ENCODE peak calls at places on chromosomes 13 and 19, in seven cellular contexts. G is H1, C is GM12878, U is HCT116, Z is HepG2, W is SK-N-SH, K is K562. N is an unnamed sample.

GRCh38 chr19:7494416-7495098 is 5.7 kb upstream of the PEX11G start:
- DNase-seq in G (no peak), C (no peak), U (no peak), Z (peak), W (peak), K (peak), N (peak)

GRCh38 chr13:50684366-50684765 is 159.1 kb downstream of the DLEU7 start:
- DNase-seq in G (no peak), C (no peak), U (no peak), Z (no peak), W (no peak), K (no peak), N (no peak)

GRCh38 chr19:45152504-45153338 is 8.1 kb downstream of the NKPD1 start:
- DNase-seq in G (peak), C (no peak), U (no peak), Z (no peak), W (peak), K (no peak), N (no peak)

GRCh38 chr19:23787106-23787505 is 28.4 kb upstream of the ZNF681 start:
- DNase-seq in G (no peak), C (no peak), U (no peak), Z (no peak), W (no peak), K (no peak), N (no peak)

GRCh38 chr13:59691501-59692066 is 472.1 kb downstream of the DIAPH3 start:
- DNase-seq in G (no peak), C (no peak), U (no peak), Z (peak), W (no peak), K (no peak), N (no peak)

GRCh38 chr19:15424692-15425272 is 6.0 kb upstream of the AKAP8L start:
- DNase-seq in G (no peak), C (no peak), U (no peak), Z (no peak), W (no peak), K (no peak), N (no peak)

GRCh38 chr13:114339779-114340534 is 25.7 kb downstream of the CHAMP1 start:
- DNase-seq in G (no peak), C (no peak), U (peak), Z (peak), W (peak), K (no peak), N (peak)

GRCh38 chr19:51760811-51761356 is at the start of gene FPR2:
- DNase-seq in G (no peak), C (no peak), U (no peak), Z (no peak), W (no peak), K (no peak), N (no peak)

GRCh38 chr19:35843676-35844481 is 8.4 kb downstream of the NPHS1 start:
- DNase-seq in G (peak), C (no peak), U (peak), Z (no peak), W (peak), K (peak), N (no peak)

GRCh38 chr19:55418185-55418584 is 10.6 kb upstream of the UBE2S start:
- DNase-seq in G (peak), C (no peak), U (peak), Z (peak), W (peak), K (peak), N (peak)

GRCh38 chr13:82963466-82963865 is 918.8 kb downstream of the SLITRK1 start:
- DNase-seq in G (no peak), C (no peak), U (no peak), Z (no peak), W (no peak), K (no peak), N (no peak)

GRCh38 chr13:79659161-79659560 is 178.2 kb downstream of the NDFIP2 start:
- DNase-seq in G (no peak), C (no peak), U (no peak), Z (no peak), W (peak), K (no peak), N (no peak)

GRCh38 chr13:99119686-99120085 is 81.0 kb upstream of the UBAC2 start:
- DNase-seq in G (no peak), C (no peak), U (no peak), Z (no peak), W (no peak), K (no peak), N (no peak)
- TF ChIP-seq JUND in G (no peak), C (no peak), U (no peak), Z (no peak), W (no peak), K (no peak), N (no peak)

DNA sequence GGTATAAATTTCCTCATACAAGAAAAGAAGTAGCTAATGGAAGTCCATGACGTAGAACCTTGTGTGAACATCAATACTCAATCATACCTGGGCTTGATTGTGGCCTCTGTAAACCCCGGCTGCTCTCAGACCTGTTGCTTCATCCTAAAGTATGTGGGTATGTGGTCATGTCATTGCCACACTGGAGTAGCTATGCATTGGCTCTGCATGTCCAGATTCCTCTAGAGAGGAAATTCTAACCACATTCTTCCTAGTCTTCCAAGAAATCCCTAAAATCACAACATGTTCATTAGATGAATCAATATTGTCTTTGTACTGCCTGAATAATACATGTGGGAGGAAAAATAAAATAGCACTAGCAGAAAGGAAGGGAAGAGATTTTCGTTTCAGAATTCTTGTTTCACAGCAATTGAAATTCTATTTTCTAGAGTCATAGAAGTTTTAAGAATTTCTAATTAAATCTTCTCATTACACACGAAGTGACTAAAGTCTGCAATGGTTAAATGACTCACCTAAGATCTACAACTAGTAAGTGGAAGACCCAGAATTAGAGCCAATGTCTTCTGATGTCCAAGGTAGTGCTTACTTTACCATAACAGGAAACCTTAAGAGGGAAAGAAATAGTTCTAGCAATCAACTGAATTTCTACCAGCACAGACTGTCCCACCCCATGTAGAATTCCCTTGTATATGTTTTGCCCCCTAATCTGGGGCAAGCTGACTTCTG is 28.0 kb downstream of the RXFP2 start:
- DNase-seq in G (no peak), C (no peak), U (no peak), Z (no peak), W (no peak), K (no peak), N (no peak)
- TF ChIP-seq JUND in G (no peak), C (no peak), U (no peak), Z (no peak), W (peak), K (no peak), N (no peak)

GRCh38 chr13:112671359-112671758 is 18.5 kb upstream of the ATP11A start:
- DNase-seq in G (no peak), C (no peak), U (no peak), Z (no peak), W (no peak), K (no peak), N (no peak)

GRCh38 chr13:112672651-112673284 is 17.1 kb upstream of the ATP11A start:
- DNase-seq in G (no peak), C (no peak), U (no peak), Z (no peak), W (no peak), K (no peak), N (no peak)

GRCh38 chr13:112668924-112669323 is 20.9 kb upstream of the ATP11A start:
- DNase-seq in G (no peak), C (no peak), U (no peak), Z (no peak), W (no peak), K (no peak), N (no peak)

GRCh38 chr13:112670118-112670517 is 19.7 kb upstream of the ATP11A start:
- DNase-seq in G (no peak), C (no peak), U (no peak), Z (peak), W (no peak), K (no peak), N (no peak)

DNA sequence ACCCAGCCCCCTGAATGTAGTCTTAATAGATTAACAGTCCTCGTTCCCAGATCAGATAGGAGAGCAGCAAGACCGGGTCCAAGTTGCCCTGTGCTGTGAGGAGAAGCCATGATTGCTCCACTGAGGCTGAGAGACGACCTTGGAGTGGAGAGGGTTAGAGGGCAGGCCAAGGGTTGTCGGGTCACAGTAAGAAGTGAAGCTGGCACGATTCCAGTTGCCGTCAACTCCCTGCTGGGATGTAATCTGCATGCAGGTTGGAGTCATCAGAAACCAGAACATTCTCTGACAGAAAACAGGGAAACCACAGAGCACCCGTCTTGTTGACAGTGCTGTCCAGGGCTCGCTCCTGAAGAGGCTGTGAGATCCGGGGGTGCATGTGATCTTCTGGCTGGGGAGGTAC is 19.0 kb upstream of the ATP11A start:
- DNase-seq in G (no peak), C (no peak), U (no peak), Z (no peak), W (no peak), K (no peak), N (no peak)
- TF ChIP-seq JUND in G (no peak), C (no peak), U (no peak), Z (no peak), W (no peak), K (no peak), N (no peak)

GRCh38 chr13:26133851-26134250 is 82.0 kb upstream of the SHISA2 start:
- DNase-seq in G (no peak), C (no peak), U (no peak), Z (no peak), W (no peak), K (no peak), N (no peak)

GRCh38 chr13:26132756-26133155 is 80.9 kb upstream of the SHISA2 start:
- DNase-seq in G (no peak), C (no peak), U (no peak), Z (no peak), W (no peak), K (no peak), N (peak)

GRCh38 chr13:26128676-26129075 is 76.9 kb upstream of the SHISA2 start:
- DNase-seq in G (no peak), C (no peak), U (no peak), Z (no peak), W (no peak), K (no peak), N (no peak)

DNA sequence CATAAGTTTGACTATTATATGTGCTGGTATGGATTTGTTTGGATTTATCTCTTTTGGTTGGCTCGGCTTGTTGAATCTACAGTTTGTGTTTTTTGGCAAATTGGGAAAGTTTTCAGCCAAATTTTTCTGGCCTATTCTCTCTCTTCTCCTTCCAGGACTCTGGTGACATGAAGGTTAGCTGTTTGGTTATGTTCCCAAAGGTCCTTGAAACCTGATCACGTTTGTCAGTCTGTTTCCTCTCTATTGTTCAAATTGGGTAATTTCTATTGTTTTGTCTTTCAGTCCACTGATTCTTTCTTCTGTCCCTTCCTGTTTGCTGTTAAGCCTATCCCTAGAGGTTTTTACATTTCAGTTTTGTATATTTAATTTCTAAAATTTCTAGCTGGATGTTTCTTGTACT is 81.5 kb upstream of the SHISA2 start:
- DNase-seq in G (no peak), C (no peak), U (no peak), Z (no peak), W (no peak), K (no peak), N (no peak)
- TF ChIP-seq JUND in G (no peak), C (no peak), U (no peak), Z (no peak), W (no peak), K (no peak), N (no peak)

GRCh38 chr19:40827386-40828247 is 22.6 kb downstream of the CYP2A6 start:
- DNase-seq in G (no peak), C (no peak), U (no peak), Z (no peak), W (no peak), K (no peak), N (no peak)

GRCh38 chr19:40822161-40822560 is 23.2 kb downstream of the EGLN2 start:
- DNase-seq in G (peak), C (no peak), U (no peak), Z (no peak), W (no peak), K (no peak), N (no peak)
- TF ChIP-seq JUND in G (no peak), C (no peak), U (no peak), Z (no peak), W (no peak), K (no peak), N (no peak)

DNA sequence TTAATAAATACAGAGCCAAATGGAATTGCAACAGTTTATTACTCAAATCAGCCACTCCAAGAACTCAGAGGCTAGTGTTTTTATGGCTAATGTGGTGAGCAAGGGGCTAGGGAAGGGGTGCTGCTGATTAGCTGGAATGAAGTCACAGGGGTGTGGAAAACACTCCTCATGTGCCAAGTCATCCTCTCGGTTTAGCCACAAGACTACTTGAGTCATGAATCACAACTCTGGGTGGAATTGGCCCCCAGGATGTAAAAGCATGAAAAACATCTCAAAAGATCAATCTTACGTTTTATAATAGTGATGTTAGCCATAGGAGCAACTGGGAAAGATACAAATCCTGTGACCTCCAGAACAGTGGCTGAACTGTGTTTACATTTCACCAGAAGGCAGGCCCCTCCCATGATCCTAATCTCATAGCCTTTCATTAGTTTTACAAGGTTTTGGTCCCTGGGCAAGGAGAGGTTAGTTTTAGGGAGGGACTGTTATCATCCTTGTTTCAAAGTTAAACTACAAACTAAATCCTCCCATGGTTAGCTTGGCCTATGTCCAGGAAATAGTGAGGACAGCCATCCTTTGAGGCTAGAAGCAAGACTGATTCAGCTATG is 2020.1 kb upstream of the PCDH20 start:
- DNase-seq in G (no peak), C (no peak), U (peak), Z (no peak), W (no peak), K (no peak), N (no peak)
- TF ChIP-seq JUND in G (no peak), C (no peak), U (peak), Z (no peak), W (peak), K (no peak), N (no peak)

GRCh38 chr19:12956446-12957388 is at the start of gene GADD45GIP1:
- DNase-seq in G (peak), C (peak), U (peak), Z (peak), W (peak), K (peak), N (peak)

GRCh38 chr19:12954150-12954962 is 2.7 kb downstream of the GADD45GIP1 start:
- DNase-seq in G (no peak), C (no peak), U (no peak), Z (no peak), W (no peak), K (no peak), N (no peak)

GRCh38 chr19:12955996-12956395 is 1.0 kb downstream of the GADD45GIP1 start:
- DNase-seq in G (no peak), C (no peak), U (no peak), Z (no peak), W (no peak), K (no peak), N (no peak)

GRCh38 chr19:12952488-12953455 is 4.3 kb downstream of the GADD45GIP1 start:
- DNase-seq in G (no peak), C (no peak), U (no peak), Z (no peak), W (peak), K (peak), N (no peak)

GRCh38 chr19:12953456-12954149 is 3.4 kb downstream of the GADD45GIP1 start:
- DNase-seq in G (no peak), C (no peak), U (no peak), Z (no peak), W (no peak), K (peak), N (no peak)
- TF ChIP-seq JUND in G (no peak), C (no peak), U (no peak), Z (no peak), W (no peak), K (no peak), N (no peak)

N was measured in T47D.